ENCODE peak calls at places on chromosomes 13 and 19, in six cellular contexts. One of them, this sample, is unnamed.

GRCh38 chr19:15779756-15780476 is 7.5 kb upstream of the OR10H5 start:
- DNase-seq in iPS-NIHi11: no peak
- DNase-seq in chondrocyte: no peak
- DNase-seq in T-helper 2 cell: no peak
- DNase-seq in ELR: no peak
- DNase-seq in NCI-H1436: no peak
- DNase-seq in this sample: peak

GRCh38 chr13:99995503-99996176 is 14.1 kb downstream of the ZIC2 start:
- DNase-seq in iPS-NIHi11: no peak
- DNase-seq in chondrocyte: no peak
- DNase-seq in T-helper 2 cell: no peak
- DNase-seq in ELR: no peak
- DNase-seq in NCI-H1436: peak
- DNase-seq in this sample: no peak

GRCh38 chr13:48151766-48152165 is 56.9 kb upstream of the MED4 start:
- DNase-seq in iPS-NIHi11: no peak
- DNase-seq in chondrocyte: no peak
- DNase-seq in T-helper 2 cell: no peak
- DNase-seq in ELR: no peak
- DNase-seq in NCI-H1436: no peak
- DNase-seq in this sample: no peak

GRCh38 chr13:23510979-23511735 is 59.1 kb upstream of the TNFRSF19 start:
- DNase-seq in iPS-NIHi11: peak
- DNase-seq in chondrocyte: no peak
- DNase-seq in T-helper 2 cell: no peak
- DNase-seq in ELR: peak
- DNase-seq in NCI-H1436: no peak
- DNase-seq in this sample: no peak

GRCh38 chr13:82655518-82655855 is 1226.8 kb downstream of the SLITRK1 start:
- DNase-seq in iPS-NIHi11: no peak
- DNase-seq in chondrocyte: no peak
- DNase-seq in T-helper 2 cell: no peak
- DNase-seq in ELR: no peak
- DNase-seq in NCI-H1436: no peak
- DNase-seq in this sample: no peak

GRCh38 chr13:36718146-36718545 is 44.3 kb downstream of the SERTM1 start:
- DNase-seq in iPS-NIHi11: no peak
- DNase-seq in chondrocyte: no peak
- DNase-seq in T-helper 2 cell: no peak
- DNase-seq in ELR: peak
- DNase-seq in NCI-H1436: no peak
- DNase-seq in this sample: no peak

GRCh38 chr13:95128045-95128643 is 173.1 kb downstream of the ABCC4 start:
- DNase-seq in iPS-NIHi11: no peak
- DNase-seq in chondrocyte: no peak
- DNase-seq in T-helper 2 cell: no peak
- DNase-seq in ELR: no peak
- DNase-seq in NCI-H1436: peak
- DNase-seq in this sample: peak

GRCh38 chr19:10551698-10552301 is 8.1 kb downstream of the ATG4D start:
- DNase-seq in iPS-NIHi11: no peak
- DNase-seq in chondrocyte: peak
- DNase-seq in T-helper 2 cell: no peak
- DNase-seq in ELR: peak
- DNase-seq in NCI-H1436: peak
- DNase-seq in this sample: peak

GRCh38 chr13:53784331-53784730 is 755.7 kb downstream of the OLFM4 start:
- DNase-seq in iPS-NIHi11: no peak
- DNase-seq in chondrocyte: no peak
- DNase-seq in T-helper 2 cell: no peak
- DNase-seq in ELR: no peak
- DNase-seq in NCI-H1436: no peak
- DNase-seq in this sample: no peak

GRCh38 chr19:40266111-40266510 is 19.0 kb downstream of the AKT2 start:
- DNase-seq in iPS-NIHi11: no peak
- DNase-seq in chondrocyte: no peak
- DNase-seq in T-helper 2 cell: no peak
- DNase-seq in ELR: no peak
- DNase-seq in NCI-H1436: no peak
- DNase-seq in this sample: peak

GRCh38 chr13:51833980-51834379 is 11.0 kb downstream of the TMEM272 start:
- DNase-seq in iPS-NIHi11: no peak
- DNase-seq in chondrocyte: no peak
- DNase-seq in T-helper 2 cell: no peak
- DNase-seq in ELR: no peak
- DNase-seq in NCI-H1436: no peak
- DNase-seq in this sample: no peak

GRCh38 chr13:93635687-93636086 is 409.1 kb downstream of the GPC6 start:
- DNase-seq in iPS-NIHi11: no peak
- DNase-seq in chondrocyte: no peak
- DNase-seq in T-helper 2 cell: no peak
- DNase-seq in ELR: peak
- DNase-seq in NCI-H1436: no peak
- DNase-seq in this sample: no peak

GRCh38 chr13:20943519-20944012 is 41.0 kb upstream of the XPO4 start:
- DNase-seq in iPS-NIHi11: peak
- DNase-seq in chondrocyte: no peak
- DNase-seq in T-helper 2 cell: peak
- DNase-seq in ELR: peak
- DNase-seq in NCI-H1436: peak
- DNase-seq in this sample: peak

GRCh38 chr19:28501979-28502378 is 711.0 kb downstream of the UQCRFS1 start:
- DNase-seq in iPS-NIHi11: no peak
- DNase-seq in chondrocyte: no peak
- DNase-seq in T-helper 2 cell: no peak
- DNase-seq in ELR: no peak
- DNase-seq in NCI-H1436: no peak
- DNase-seq in this sample: no peak

GRCh38 chr13:86737334-86737932 is 933.7 kb upstream of the SLITRK5 start:
- DNase-seq in iPS-NIHi11: no peak
- DNase-seq in chondrocyte: no peak
- DNase-seq in T-helper 2 cell: no peak
- DNase-seq in ELR: no peak
- DNase-seq in NCI-H1436: no peak
- DNase-seq in this sample: no peak

GRCh38 chr19:719636-720377 is 11.1 kb downstream of the PALM start:
- DNase-seq in iPS-NIHi11: peak
- DNase-seq in chondrocyte: no peak
- DNase-seq in T-helper 2 cell: no peak
- DNase-seq in ELR: no peak
- DNase-seq in NCI-H1436: no peak
- DNase-seq in this sample: no peak

GRCh38 chr13:28650284-28650683 is 8.6 kb upstream of the POMP start:
- DNase-seq in iPS-NIHi11: no peak
- DNase-seq in chondrocyte: no peak
- DNase-seq in T-helper 2 cell: no peak
- DNase-seq in ELR: no peak
- DNase-seq in NCI-H1436: no peak
- DNase-seq in this sample: no peak

GRCh38 chr19:4567584-4568071 is 8.1 kb upstream of the SEMA6B start:
- DNase-seq in iPS-NIHi11: peak
- DNase-seq in chondrocyte: peak
- DNase-seq in T-helper 2 cell: peak
- DNase-seq in ELR: peak
- DNase-seq in NCI-H1436: no peak
- DNase-seq in this sample: no peak

GRCh38 chr13:83150616-83151307 is 731.5 kb downstream of the SLITRK1 start:
- DNase-seq in iPS-NIHi11: no peak
- DNase-seq in chondrocyte: no peak
- DNase-seq in T-helper 2 cell: no peak
- DNase-seq in ELR: no peak
- DNase-seq in NCI-H1436: no peak
- DNase-seq in this sample: no peak

GRCh38 chr19:33406521-33407139 is 33.1 kb downstream of the CEBPG start:
- DNase-seq in iPS-NIHi11: peak
- DNase-seq in chondrocyte: peak
- DNase-seq in T-helper 2 cell: peak
- DNase-seq in ELR: peak
- DNase-seq in NCI-H1436: peak
- DNase-seq in this sample: peak